ENCODE peak calls at places on chromosomes 4 and X, in nine cellular contexts. U is GM23338, X is spleen, J is tibial nerve, P is WTC11, R is fibroblast of pulmonary artery, L is transverse colon, Q is lower lobe of right lung, C is heart left ventricle. F is an unnamed sample.

GRCh38 chr4:111934294-111934693 is 211.0 kb upstream of the FAM241A start:
- DNase-seq in U (peak), X (no peak), J (no peak), P (no peak), R (no peak), L (no peak), Q (no peak), C (no peak), F (no peak)

GRCh38 chrX:39874202-39874816 is 223.4 kb downstream of the BCOR start:
- DNase-seq in U (no peak), X (no peak), J (no peak), P (no peak), R (no peak), L (no peak), Q (no peak), C (no peak), F (no peak)

GRCh38 chrX:129403974-129404669 is 119.2 kb downstream of the SMARCA1 start:
- DNase-seq in U (no peak), X (no peak), J (no peak), P (no peak), R (no peak), L (no peak), Q (no peak), C (no peak), F (no peak)

GRCh38 chr4:40502220-40502619 is 127.4 kb downstream of the RBM47 start:
- DNase-seq in U (no peak), X (no peak), J (no peak), P (no peak), R (no peak), L (no peak), Q (no peak), C (no peak), F (no peak)

GRCh38 chr4:118918388-118918787 is 29.7 kb downstream of the SYNPO2 start:
- DNase-seq in U (no peak), X (no peak), J (no peak), P (no peak), R (peak), L (no peak), Q (no peak), C (no peak), F (no peak)

GRCh38 chr4:158139086-158139485 is 33.7 kb downstream of the GASK1B start:
- DNase-seq in U (no peak), X (no peak), J (no peak), P (no peak), R (peak), L (no peak), Q (no peak), C (no peak), F (no peak)

GRCh38 chr4:7041851-7042696 is 1.1 kb upstream of the TADA2B start:
- DNase-seq in U (peak), X (peak), J (peak), P (peak), R (no peak), L (peak), Q (peak), C (peak), F (peak)

GRCh38 chrX:136028383-136028984 is 43.2 kb downstream of the SLC9A6 start:
- DNase-seq in U (peak), X (no peak), J (peak), P (no peak), R (peak), L (no peak), Q (no peak), C (no peak), F (no peak)

GRCh38 chr4:92636038-92636825 is 332.5 kb downstream of the GRID2 start:
- DNase-seq in U (no peak), X (no peak), J (no peak), P (no peak), R (peak), L (no peak), Q (no peak), C (no peak), F (no peak)

GRCh38 chr4:8662776-8663175 is 70.2 kb downstream of the CPZ start:
- DNase-seq in U (no peak), X (peak), J (no peak), P (no peak), R (no peak), L (no peak), Q (peak), C (no peak), F (no peak)

GRCh38 chrX:82816572-82816971 is 691.5 kb upstream of the POU3F4 start:
- DNase-seq in U (no peak), X (no peak), J (no peak), P (no peak), R (no peak), L (no peak), Q (no peak), C (no peak), F (no peak)

GRCh38 chr4:7928711-7929505 is 10.8 kb downstream of the AFAP1 start:
- DNase-seq in U (no peak), X (no peak), J (no peak), P (no peak), R (no peak), L (no peak), Q (no peak), C (no peak), F (no peak)

GRCh38 chr4:155602351-155603140 is 64.1 kb upstream of the GUCY1A1 start:
- DNase-seq in U (no peak), X (no peak), J (no peak), P (no peak), R (no peak), L (no peak), Q (no peak), C (no peak), F (no peak)

GRCh38 chr4:121147923-121148443 is 16.1 kb downstream of the TNIP3 start:
- DNase-seq in U (no peak), X (no peak), J (no peak), P (no peak), R (no peak), L (no peak), Q (no peak), C (no peak), F (no peak)

GRCh38 chr4:184250795-184251679 is 33.4 kb upstream of the ENPP6 start:
- DNase-seq in U (peak), X (no peak), J (no peak), P (no peak), R (peak), L (no peak), Q (no peak), C (no peak), F (no peak)
- TF ChIP-seq CTCF in U (peak), X (peak), J (peak), P (peak), R (peak), L (peak), Q (peak), C (peak), F (peak)

GRCh38 chr4:26061248-26061986 is 147.4 kb downstream of the SMIM20 start:
- DNase-seq in U (peak), X (no peak), J (no peak), P (peak), R (peak), L (no peak), Q (no peak), C (no peak), F (no peak)

GRCh38 chr4:26060286-26060685 is 146.3 kb downstream of the SMIM20 start:
- DNase-seq in U (no peak), X (no peak), J (no peak), P (no peak), R (no peak), L (no peak), Q (no peak), C (no peak), F (no peak)

GRCh38 chr4:26059391-26060154 is 145.6 kb downstream of the SMIM20 start:
- DNase-seq in U (no peak), X (no peak), J (no peak), P (no peak), R (no peak), L (no peak), Q (no peak), C (no peak), F (no peak)

GRCh38 chr4:26065833-26066232 is 151.8 kb downstream of the SMIM20 start:
- DNase-seq in U (no peak), X (no peak), J (no peak), P (no peak), R (no peak), L (no peak), Q (no peak), C (no peak), F (no peak)

GRCh38 chr4:26062221-26062620 is 148.2 kb downstream of the SMIM20 start:
- DNase-seq in U (no peak), X (no peak), J (no peak), P (no peak), R (no peak), L (no peak), Q (no peak), C (no peak), F (no peak)
- TF ChIP-seq CTCF in U (no peak), X (no peak), J (no peak), P (no peak), R (no peak), L (no peak), Q (no peak), C (no peak), F (no peak)

GRCh38 chr4:15744016-15744415 is 34.1 kb upstream of the CD38 start:
- DNase-seq in U (no peak), X (no peak), J (no peak), P (no peak), R (peak), L (no peak), Q (no peak), C (no peak), F (no peak)

GRCh38 chr4:15740764-15741404 is 37.2 kb upstream of the CD38 start:
- DNase-seq in U (no peak), X (no peak), J (no peak), P (no peak), R (no peak), L (no peak), Q (no peak), C (no peak), F (no peak)

GRCh38 chr4:15738877-15739276 is 36.0 kb downstream of the BST1 start:
- DNase-seq in U (no peak), X (no peak), J (no peak), P (no peak), R (no peak), L (no peak), Q (no peak), C (no peak), F (no peak)

GRCh38 chr4:15742637-15743036 is 35.5 kb upstream of the CD38 start:
- DNase-seq in U (no peak), X (no peak), J (no peak), P (no peak), R (no peak), L (no peak), Q (no peak), C (no peak), F (no peak)

GRCh38 chr4:15742083-15742582 is 36.0 kb upstream of the CD38 start:
- DNase-seq in U (no peak), X (no peak), J (no peak), P (no peak), R (no peak), L (no peak), Q (no peak), C (no peak), F (no peak)
- TF ChIP-seq CTCF in U (no peak), X (no peak), J (no peak), P (no peak), R (no peak), L (no peak), Q (no peak), C (no peak), F (no peak)

GRCh38 chr4:182089326-182089725 is 153.9 kb upstream of the TENM3 start:
- DNase-seq in U (peak), X (no peak), J (no peak), P (peak), R (no peak), L (no peak), Q (no peak), C (no peak), F (no peak)
- TF ChIP-seq CTCF in U (peak), X (no peak), J (no peak), P (peak), R (peak), L (no peak), Q (no peak), C (no peak), F (no peak)

F was measured in mesothelial cell of epicardium.